ENCODE peak calls at places on chromosomes 16 and 17, in five cellular contexts. A is cardiac muscle cell, K is mucosa of descending colon, C is lung, X is neuronal stem cell. W is an unnamed sample. For H3K36me3 and H3K4me1, the result is how much of the 10 kb centered on the place peaks cover.

GRCh38 chr16:82241469-82242052 is 71.5 kb upstream of the MPHOSPH6 start:
- DNase-seq in A (no peak), C (no peak), X (no peak), K (no peak), W (no peak)

GRCh38 chr17:6948562-6948961 is 47.3 kb upstream of the ALOX12 start:
- DNase-seq in A (no peak), X (no peak), C (no peak), K (no peak), W (no peak)

GRCh38 chr16:1054660-1055556 is 17.6 kb upstream of the SSTR5 start:
- DNase-seq in A (peak), C (no peak), K (peak), X (peak), W (no peak)

GRCh38 chr17:8598913-8599312 is 31.6 kb downstream of the MYH10 start:
- DNase-seq in C (no peak), X (no peak), K (no peak), A (no peak), W (no peak)

GRCh38 chr17:67111327-67111726 is 67.0 kb downstream of the CACNG1 start:
- DNase-seq in X (no peak), K (no peak), A (no peak), C (no peak), W (no peak)

GRCh38 chr16:23595951-23596720 is at the start of gene NDUFAB1:
- DNase-seq in C (peak), K (peak), X (peak), A (peak), W (peak)

GRCh38 chr17:28379814-28380571 is 8.5 kb downstream of the SARM1 start:
- DNase-seq in A (no peak), X (no peak), C (no peak), K (no peak), W (no peak)

GRCh38 chr17:2101448-2102257 is 46.8 kb downstream of the HIC1 start:
- DNase-seq in K (peak), A (no peak), X (no peak), C (peak), W (no peak)

GRCh38 chr17:50471009-50471905 is 2.6 kb upstream of the CHAD start:
- DNase-seq in X (no peak), K (peak), C (no peak), A (no peak), W (no peak)
- H3K36me3 ChIP-seq in X (under half), K (under half), C (under half), A (under half), W (under half)

DNA sequence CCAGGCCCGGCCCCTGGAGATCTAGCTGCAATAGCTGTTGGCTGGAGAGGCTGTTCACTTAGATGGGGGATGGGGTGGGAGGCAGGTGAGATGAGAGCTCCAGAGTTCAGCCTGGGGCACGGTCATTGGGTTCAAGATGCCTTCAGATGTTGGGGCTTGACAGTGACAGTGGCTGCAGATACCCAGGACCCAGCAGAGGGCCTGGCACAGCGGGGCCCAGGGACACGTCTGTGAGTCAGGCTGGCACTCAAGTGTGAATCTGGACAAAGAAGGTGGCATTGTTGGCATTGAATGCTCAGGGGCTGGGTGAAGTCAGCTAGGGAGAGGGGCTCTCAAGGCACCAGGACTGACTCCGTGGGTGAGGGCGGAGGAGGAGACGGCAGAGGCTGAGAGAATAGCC is 328.1 kb downstream of the SEC14L1 start:
- DNase-seq in K (no peak), X (no peak), C (no peak), A (no peak), W (no peak)
- H3K4me1 ChIP-seq in K (under half), X (half or more), C (under half), A (half or more), W (under half)

GRCh38 chr17:16001498-16001897 is 1.9 kb downstream of the TTC19 start:
- DNase-seq in A (no peak), X (no peak), C (no peak), K (no peak), W (no peak)

GRCh38 chr17:16002708-16003265 is 3.2 kb downstream of the TTC19 start:
- DNase-seq in X (no peak), C (no peak), A (no peak), K (no peak), W (no peak)

GRCh38 chr17:16003841-16004240 is 4.2 kb downstream of the TTC19 start:
- DNase-seq in A (no peak), X (no peak), K (no peak), C (no peak), W (no peak)

GRCh38 chr17:16005641-16006040 is 6.0 kb downstream of the TTC19 start:
- DNase-seq in A (no peak), X (no peak), K (no peak), C (no peak), W (no peak)

DNA sequence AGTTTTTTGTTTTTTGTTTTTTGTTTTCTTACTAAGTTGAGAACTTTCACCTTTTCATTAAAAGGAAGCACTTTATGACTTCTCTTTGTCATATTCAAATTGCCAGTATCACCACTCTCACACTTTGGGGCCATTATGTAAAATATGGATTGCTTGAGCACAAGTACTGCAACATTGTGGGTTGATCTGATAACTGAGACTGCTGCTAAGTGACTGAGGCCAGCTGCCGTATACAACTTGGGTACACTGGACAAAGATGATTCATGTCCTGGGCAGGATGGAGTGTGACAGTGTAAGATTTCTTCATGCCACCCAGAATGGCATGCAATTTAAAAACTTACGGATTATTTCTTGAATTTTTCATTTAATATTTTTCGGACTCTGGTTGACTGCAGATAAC is 7.8 kb downstream of the TTC19 start:
- DNase-seq in C (no peak), K (no peak), A (no peak), X (no peak), W (no peak)
- H3K36me3 ChIP-seq in C (under half), K (under half), A (half or more), X (half or more), W (under half)

DNA sequence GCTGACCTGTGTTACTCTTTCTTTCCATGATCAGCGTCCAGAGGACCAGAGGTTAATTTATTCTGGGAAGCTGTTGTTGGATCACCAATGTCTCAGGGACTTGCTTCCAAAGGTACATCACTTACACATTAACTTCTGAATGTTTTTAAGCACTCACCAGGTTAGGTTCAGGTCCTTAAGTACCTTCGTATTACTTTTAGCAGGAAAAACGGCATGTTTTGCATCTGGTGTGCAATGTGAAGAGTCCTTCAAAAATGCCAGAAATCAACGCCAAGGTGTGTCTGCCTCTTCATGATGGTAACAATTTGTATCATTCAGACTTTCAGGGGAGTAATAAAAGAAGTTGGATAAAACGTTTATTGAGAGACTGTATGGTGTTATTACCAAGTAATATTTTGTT is 3.3 kb downstream of the HERPUD1 start:
- DNase-seq in A (no peak), C (no peak), K (no peak), X (no peak), W (no peak)
- H3K4me1 ChIP-seq in A (under half), C (under half), K (under half), X (under half), W (under half)

DNA sequence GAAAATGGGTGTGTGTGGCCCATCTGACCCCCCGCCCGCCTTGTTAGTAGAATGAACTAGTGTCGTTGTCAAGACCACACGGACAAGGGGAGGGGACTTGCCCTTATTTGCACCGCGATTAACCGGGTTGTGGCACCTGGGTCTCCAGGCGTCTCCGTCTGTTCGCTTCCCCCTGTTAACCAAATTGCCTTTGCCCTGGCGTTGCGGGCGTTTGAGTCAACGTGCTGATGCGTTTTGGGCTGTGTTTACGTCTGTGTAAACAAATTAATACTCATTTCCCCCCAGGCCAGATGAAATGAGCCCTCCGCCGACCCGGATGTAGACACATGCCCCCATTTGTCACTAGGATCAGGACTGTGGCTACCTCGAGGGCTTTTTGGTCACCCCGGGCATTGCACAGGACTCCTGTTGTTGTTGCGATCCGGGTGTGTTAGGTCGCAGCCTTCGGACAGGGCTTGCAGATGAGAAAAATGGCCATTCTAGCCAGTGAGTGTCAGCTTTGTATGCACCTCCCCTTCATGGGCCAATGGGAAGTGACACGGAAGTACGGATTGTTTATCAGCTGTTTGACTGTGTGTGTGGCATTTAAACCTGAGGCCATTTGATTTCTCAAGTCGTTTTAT is 906 bp downstream of the RBL2 start:
- DNase-seq in C (peak), A (peak), X (peak), K (peak), W (no peak)
- H3K36me3 ChIP-seq in C (under half), A (under half), X (under half), K (under half), W (under half)

DNA sequence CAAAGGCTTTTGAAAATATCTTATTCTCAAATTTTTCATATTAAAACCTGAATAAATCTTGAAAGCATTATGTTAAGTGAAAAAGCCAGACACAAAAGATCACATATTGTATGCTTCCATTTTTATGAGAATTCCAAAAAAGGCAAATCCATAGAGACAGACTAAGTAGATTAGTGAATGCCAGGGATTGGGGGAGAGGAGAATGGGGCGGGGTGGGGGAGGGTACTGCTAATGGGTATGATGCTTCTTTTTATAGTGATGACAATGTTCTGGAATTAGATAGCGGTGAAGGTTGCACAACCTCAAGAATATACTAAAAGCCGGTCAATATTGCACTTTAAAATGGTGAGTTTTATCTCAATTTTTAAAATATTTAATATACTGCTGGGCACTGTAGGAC is 44.0 kb downstream of the XPO6 start:
- DNase-seq in X (no peak), C (no peak), A (no peak), K (no peak), W (no peak)
- H3K4me1 ChIP-seq in X (under half), C (under half), A (under half), K (under half), W (under half)

GRCh38 chr16:89544113-89544512 is 16.4 kb upstream of the RPL13 start:
- DNase-seq in A (no peak), C (no peak), K (no peak), X (no peak), W (no peak)
- H3K36me3 ChIP-seq in A (under half), C (under half), K (under half), X (half or more), W (under half)

W was measured in iPS DF 6.9.